ENCODE peak calls at places on chromosomes 2 and 18, in seven cellular contexts. V is Peyer's patch, D is fibroblast of lung, K is GM06990, Y is WERI-Rb-1, R is foreskin fibroblast, X is fibroblast of pulmonary artery. C is an unnamed sample.

GRCh38 chr2:100964222-100964621 is 37.9 kb upstream of the RPL31 start:
- DNase-seq in V (peak), D (no peak), K (no peak), Y (no peak), R (no peak), X (no peak), C (no peak)

GRCh38 chr2:62467475-62468321 is 38.3 kb downstream of the TMEM17 start:
- DNase-seq in V (no peak), D (no peak), K (no peak), Y (no peak), R (peak), X (peak), C (no peak)

GRCh38 chr2:64766841-64767669 is 113.3 kb upstream of the SERTAD2 start:
- DNase-seq in V (no peak), D (peak), K (peak), Y (no peak), R (peak), X (peak), C (peak)

GRCh38 chr2:16741508-16741907 is 75.9 kb upstream of the CYRIA start:
- DNase-seq in V (no peak), D (no peak), K (no peak), Y (no peak), R (no peak), X (no peak), C (no peak)

GRCh38 chr2:104046466-104046865 is 807.4 kb upstream of the POU3F3 start:
- DNase-seq in V (no peak), D (no peak), K (no peak), Y (no peak), R (no peak), X (no peak), C (no peak)

GRCh38 chr18:67608171-67608570 is 91.7 kb upstream of the DSEL start:
- DNase-seq in V (no peak), D (no peak), K (no peak), Y (no peak), R (no peak), X (no peak), C (no peak)

GRCh38 chr2:9382604-9383235 is 40.6 kb downstream of the ITGB1BP1 start:
- DNase-seq in V (peak), D (peak), K (no peak), Y (no peak), R (peak), X (no peak), C (no peak)

GRCh38 chr2:195488567-195488966 is 168.5 kb upstream of the SLC39A10 start:
- DNase-seq in V (no peak), D (no peak), K (no peak), Y (no peak), R (peak), X (no peak), C (no peak)

GRCh38 chr2:160977376-160977775 is 182.9 kb upstream of the TANK start:
- DNase-seq in V (no peak), D (no peak), K (no peak), Y (no peak), R (peak), X (no peak), C (no peak)

GRCh38 chr2:85853499-85854165 is 35.2 kb downstream of the ST3GAL5 start:
- DNase-seq in V (no peak), D (no peak), K (no peak), Y (no peak), R (no peak), X (no peak), C (peak)

GRCh38 chr2:166750624-166751023 is 137.7 kb upstream of the XIRP2 start:
- DNase-seq in V (no peak), D (no peak), K (no peak), Y (no peak), R (no peak), X (no peak), C (no peak)

GRCh38 chr2:234587341-234588053 is 90.6 kb upstream of the ARL4C start:
- DNase-seq in V (no peak), D (peak), K (no peak), Y (no peak), R (peak), X (no peak), C (no peak)

GRCh38 chr2:118050386-118050785 is 36.5 kb upstream of the CCDC93 start:
- DNase-seq in V (no peak), D (peak), K (no peak), Y (no peak), R (peak), X (no peak), C (no peak)

GRCh38 chr18:293557-293956 is 25.7 kb upstream of the THOC1 start:
- DNase-seq in V (no peak), D (peak), K (no peak), Y (no peak), R (peak), X (peak), C (no peak)

GRCh38 chr2:218260742-218261423 is at the start of gene GPBAR1:
- DNase-seq in V (peak), D (no peak), K (no peak), Y (peak), R (no peak), X (no peak), C (no peak)

GRCh38 chr2:105274046-105274445 is 32.5 kb downstream of the GPR45 start:
- DNase-seq in V (no peak), D (peak), K (no peak), Y (no peak), R (no peak), X (peak), C (no peak)

GRCh38 chr2:174985624-174986023 is 19.6 kb downstream of the CHN1 start:
- DNase-seq in V (no peak), D (peak), K (no peak), Y (no peak), R (peak), X (peak), C (no peak)

GRCh38 chr18:34867520-34867919 is 157.4 kb downstream of the DTNA start:
- DNase-seq in V (no peak), D (no peak), K (peak), Y (peak), R (no peak), X (peak), C (no peak)

GRCh38 chr2:161100216-161100615 is 60.0 kb upstream of the TANK start:
- DNase-seq in V (no peak), D (no peak), K (no peak), Y (no peak), R (no peak), X (no peak), C (no peak)

GRCh38 chr2:71888741-71889445 is 258.8 kb downstream of the CYP26B1 start:
- DNase-seq in V (no peak), D (no peak), K (no peak), Y (peak), R (peak), X (no peak), C (no peak)

GRCh38 chr2:8622924-8623465 is 58.9 kb upstream of the ID2 start:
- DNase-seq in V (peak), D (no peak), K (no peak), Y (no peak), R (no peak), X (no peak), C (no peak)

GRCh38 chr2:240962371-240963064 is 35.9 kb upstream of the SNED1 start:
- DNase-seq in V (peak), D (no peak), K (no peak), Y (no peak), R (peak), X (peak), C (no peak)

GRCh38 chr18:37270046-37270665 is 295.4 kb downstream of the CELF4 start:
- DNase-seq in V (no peak), D (peak), K (no peak), Y (no peak), R (peak), X (peak), C (no peak)

GRCh38 chr2:96552284-96553175 is 16.0 kb downstream of the ARID5A start:
- DNase-seq in V (no peak), D (no peak), K (no peak), Y (no peak), R (no peak), X (no peak), C (peak)

GRCh38 chr2:179049546-179050311 is at the start of gene CCDC141:
- DNase-seq in V (no peak), D (no peak), K (peak), Y (no peak), R (no peak), X (peak), C (peak)

GRCh38 chr2:127256381-127256780 is 36.3 kb upstream of the CYP27C1 start:
- DNase-seq in V (no peak), D (no peak), K (no peak), Y (no peak), R (no peak), X (no peak), C (no peak)

GRCh38 chr2:200483729-200484198 is 26.1 kb downstream of the KCTD18 start:
- DNase-seq in V (peak), D (peak), K (no peak), Y (peak), R (peak), X (peak), C (peak)
- TF ChIP-seq CTCF in V (peak), D (peak), K (peak), Y (peak), R (peak), X (peak), C (peak)

GRCh38 chr2:63544017-63544627 is 44.2 kb downstream of the WDPCP start:
- DNase-seq in V (no peak), D (peak), K (no peak), Y (no peak), R (peak), X (peak), C (peak)
- TF ChIP-seq CTCF in V (peak), D (peak), K (peak), Y (peak), R (peak), X (peak), C (peak)

GRCh38 chr2:30206461-30207430 is 24.6 kb upstream of the LBH start:
- DNase-seq in V (no peak), D (no peak), K (no peak), Y (no peak), R (no peak), X (no peak), C (no peak)
- TF ChIP-seq CTCF in V (no peak), D (no peak), K (no peak), Y (no peak), R (no peak), X (no peak), C (no peak)

GRCh38 chr2:112582314-112582746 is 2.1 kb upstream of the CHCHD5 start:
- DNase-seq in V (no peak), D (peak), K (no peak), Y (peak), R (peak), X (peak), C (no peak)

GRCh38 chr2:112584891-112585250 is 462 bp downstream of the CHCHD5 start:
- DNase-seq in V (no peak), D (no peak), K (no peak), Y (no peak), R (no peak), X (no peak), C (no peak)

GRCh38 chr2:112585400-112585799 is 991 bp downstream of the CHCHD5 start:
- DNase-seq in V (no peak), D (no peak), K (no peak), Y (no peak), R (no peak), X (no peak), C (no peak)

GRCh38 chr2:112584134-112584890 is at the start of gene CHCHD5:
- DNase-seq in V (peak), D (peak), K (peak), Y (peak), R (peak), X (peak), C (peak)

GRCh38 chr2:112583497-112584133 is 794 bp upstream of the CHCHD5 start:
- DNase-seq in V (no peak), D (peak), K (no peak), Y (no peak), R (peak), X (peak), C (no peak)
- TF ChIP-seq CTCF in V (peak), D (no peak), K (no peak), Y (peak), R (peak), X (no peak), C (no peak)

GRCh38 chr18:58660915-58661314 is 10.3 kb upstream of the MALT1 start:
- DNase-seq in V (no peak), D (no peak), K (no peak), Y (no peak), R (no peak), X (no peak), C (no peak)

GRCh38 chr18:58662118-58662517 is 9.1 kb upstream of the MALT1 start:
- DNase-seq in V (no peak), D (no peak), K (peak), Y (no peak), R (no peak), X (no peak), C (no peak)

GRCh38 chr18:58657494-58657893 is 13.8 kb upstream of the MALT1 start:
- DNase-seq in V (no peak), D (no peak), K (no peak), Y (no peak), R (no peak), X (no peak), C (no peak)

GRCh38 chr18:58659691-58660090 is 11.6 kb upstream of the MALT1 start:
- DNase-seq in V (no peak), D (no peak), K (no peak), Y (no peak), R (no peak), X (no peak), C (no peak)

GRCh38 chr18:58661423-58661822 is 9.8 kb upstream of the MALT1 start:
- DNase-seq in V (no peak), D (no peak), K (no peak), Y (no peak), R (peak), X (peak), C (no peak)
- TF ChIP-seq CTCF in V (no peak), D (peak), K (peak), Y (peak), R (peak), X (peak), C (no peak)

DNA sequence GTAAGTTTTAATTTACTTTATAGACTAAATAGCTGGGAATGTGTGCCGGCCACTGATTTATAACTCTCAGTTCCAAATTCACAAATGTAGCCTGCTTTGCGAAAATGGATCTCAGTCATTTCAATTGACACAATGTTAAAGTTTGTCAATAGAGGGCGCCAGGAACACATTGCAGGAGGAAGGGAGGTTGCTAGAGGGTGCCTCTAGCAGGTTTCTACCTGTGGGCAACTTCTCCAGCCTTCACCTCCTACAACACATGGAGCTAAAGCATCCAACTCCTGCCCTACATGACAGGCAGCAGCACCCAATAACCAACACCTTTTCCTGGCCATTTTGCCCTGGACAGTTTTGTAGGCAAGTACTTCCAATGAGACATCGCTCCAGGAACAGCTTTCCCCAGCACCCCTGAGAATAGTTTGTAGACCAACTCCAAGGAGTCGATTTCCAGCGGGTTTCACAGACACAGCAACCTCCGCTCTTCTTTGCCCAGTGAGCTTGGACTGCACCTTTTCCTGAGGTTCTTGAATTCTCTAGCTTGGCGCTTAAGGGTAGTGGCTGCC is 784.8 kb upstream of the CDH2 start:
- DNase-seq in V (no peak), D (peak), K (no peak), Y (peak), R (peak), X (peak), C (no peak)
- TF ChIP-seq CTCF in V (no peak), D (peak), K (no peak), Y (peak), R (peak), X (peak), C (peak)

GRCh38 chr18:74598350-74599001 is 806 bp downstream of the ZNF407 start:
- DNase-seq in V (peak), D (peak), K (peak), Y (peak), R (peak), X (peak), C (peak)
- TF ChIP-seq CTCF in V (no peak), D (peak), K (peak), Y (peak), R (peak), X (peak), C (peak)

GRCh38 chr18:32958746-32959145 is 185.9 kb upstream of the KLHL14 start:
- DNase-seq in V (no peak), D (no peak), K (no peak), Y (no peak), R (no peak), X (no peak), C (no peak)

DNA sequence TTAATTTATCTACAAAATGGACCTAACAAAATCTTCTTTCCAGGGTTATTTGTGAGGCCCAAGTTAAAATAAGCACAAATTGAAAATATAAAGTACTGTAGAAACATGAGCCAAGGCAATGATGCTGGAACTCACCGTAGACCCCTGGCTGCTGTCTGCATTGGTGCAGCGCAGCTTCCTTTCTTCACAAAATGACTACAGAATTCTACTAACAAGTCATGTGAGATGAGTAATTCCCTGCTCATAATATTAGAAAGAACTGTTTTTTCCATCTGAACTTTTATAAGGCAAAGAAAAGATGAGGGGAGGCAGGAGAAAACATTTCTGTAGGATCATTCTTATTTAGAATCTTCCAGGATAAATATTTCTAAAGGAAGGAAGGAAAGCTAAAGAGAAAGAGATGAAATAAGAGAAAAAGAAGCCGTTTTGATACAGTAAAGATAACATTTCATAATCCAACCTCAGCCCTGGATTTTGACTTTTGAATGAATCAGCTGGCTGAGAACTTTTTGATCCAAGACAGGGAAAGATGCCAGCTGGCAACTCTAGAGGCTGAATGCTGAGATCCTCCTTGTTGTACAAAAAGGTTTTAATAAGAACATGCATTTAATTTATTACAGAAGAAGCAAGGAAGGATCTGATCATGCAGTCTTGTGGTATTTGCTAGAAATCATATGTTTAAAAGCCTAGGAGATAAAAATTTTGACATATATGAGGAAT is 183.9 kb upstream of the KLHL14 start:
- DNase-seq in V (no peak), D (peak), K (no peak), Y (no peak), R (peak), X (peak), C (no peak)
- TF ChIP-seq CTCF in V (no peak), D (no peak), K (no peak), Y (peak), R (no peak), X (peak), C (no peak)

GRCh38 chr18:50610349-50610748 is 50.5 kb downstream of the MAPK4 start:
- DNase-seq in V (no peak), D (no peak), K (no peak), Y (no peak), R (no peak), X (no peak), C (no peak)

GRCh38 chr18:50611529-50611941 is 51.6 kb downstream of the MAPK4 start:
- DNase-seq in V (no peak), D (no peak), K (no peak), Y (no peak), R (no peak), X (no peak), C (no peak)

GRCh38 chr18:50602466-50602865 is 42.6 kb downstream of the MAPK4 start:
- DNase-seq in V (no peak), D (peak), K (no peak), Y (no peak), R (no peak), X (no peak), C (no peak)

GRCh38 chr18:50607374-50607933 is 47.6 kb downstream of the MAPK4 start:
- DNase-seq in V (no peak), D (no peak), K (no peak), Y (no peak), R (no peak), X (no peak), C (no peak)

GRCh38 chr18:50606609-50607008 is 46.7 kb downstream of the MAPK4 start:
- DNase-seq in V (no peak), D (no peak), K (no peak), Y (no peak), R (no peak), X (no peak), C (no peak)
- TF ChIP-seq CTCF in V (no peak), D (no peak), K (no peak), Y (no peak), R (no peak), X (no peak), C (no peak)

GRCh38 chr2:44364604-44365003 is 2.9 kb downstream of the CAMKMT start:
- DNase-seq in V (no peak), D (no peak), K (no peak), Y (no peak), R (peak), X (no peak), C (no peak)

GRCh38 chr2:44358498-44358897 is 2.8 kb downstream of the PREPL start:
- DNase-seq in V (peak), D (peak), K (peak), Y (no peak), R (peak), X (peak), C (peak)

GRCh38 chr2:44362207-44363015 is 664 bp downstream of the CAMKMT start:
- DNase-seq in V (peak), D (peak), K (no peak), Y (peak), R (peak), X (peak), C (peak)

GRCh38 chr2:44360749-44361329 is 455 bp downstream of the PREPL start:
- DNase-seq in V (no peak), D (peak), K (no peak), Y (no peak), R (peak), X (peak), C (no peak)

DNA sequence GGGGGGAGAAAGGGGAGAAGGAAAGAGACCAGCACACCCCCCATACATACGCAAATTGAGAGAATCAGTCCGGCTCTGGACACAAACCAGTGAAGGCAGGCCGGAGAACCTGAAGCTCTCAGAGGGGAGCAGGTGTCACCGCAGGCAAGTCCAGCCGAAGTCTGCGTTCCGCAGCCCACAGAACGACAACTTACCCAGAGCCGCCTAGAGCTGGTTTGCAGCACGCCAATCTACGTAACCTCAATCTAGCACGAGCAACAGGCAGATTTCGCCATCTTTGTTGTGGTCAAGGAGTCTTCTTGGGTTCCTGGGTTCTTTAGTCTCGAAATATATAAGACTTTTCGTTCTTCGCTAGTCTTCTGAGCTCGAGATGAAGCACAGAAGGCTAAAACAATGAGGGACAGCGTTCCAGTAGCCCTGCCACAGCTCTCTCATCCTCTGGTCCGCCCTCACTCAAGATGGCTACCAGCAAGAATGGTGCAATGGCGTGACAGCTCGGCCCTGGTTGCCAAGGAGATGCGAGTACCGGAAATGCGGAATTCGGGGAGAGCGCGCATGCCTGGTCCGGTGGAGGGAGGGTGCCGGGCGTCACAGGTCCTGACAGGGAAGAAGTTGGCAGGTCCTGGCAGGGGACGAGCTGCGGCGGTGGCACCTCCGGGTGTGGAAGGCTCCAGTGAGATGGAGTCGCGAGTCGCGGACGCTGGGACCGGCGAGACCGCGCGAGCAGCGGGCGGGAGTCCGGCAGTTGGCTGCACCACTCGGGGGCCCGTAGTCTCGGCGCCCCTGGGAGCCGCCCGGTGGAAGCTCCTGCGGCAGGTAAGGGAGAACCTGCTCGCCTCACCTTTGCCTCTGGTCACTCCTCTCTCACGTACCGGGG is at the start of the genes CAMKMT and PREPL:
- DNase-seq in V (peak), D (peak), K (peak), Y (peak), R (peak), X (peak), C (peak)
- TF ChIP-seq CTCF in V (no peak), D (no peak), K (no peak), Y (peak), R (no peak), X (no peak), C (no peak)